ENCODE peak calls at places on chromosomes 2 and 18, in nine cellular contexts. O is PC-9; S is endodermal cell; Y is naive thymus-derived CD4-positive, alpha-beta T cell; A is lung; R is left ventricle myocardium inferior; T is AG04450; H is IMR-90; W is stomach. P is an unnamed sample.

GRCh38 chr18:59885579-59886163 is 14.1 kb upstream of the PMAIP1 start:
- DNase-seq in W (no peak), T (no peak), O (no peak), H (peak; percentile 92), R (no peak), Y (no peak), A (no peak), S (no peak), P (peak; percentile 32)

GRCh38 chr2:163734911-163735691 is 707 bp downstream of the FIGN start:
- DNase-seq in O (no peak), W (no peak), A (no peak), Y (no peak), H (peak; percentile 11), R (no peak), S (peak; percentile 47), T (no peak), P (no peak)

GRCh38 chr18:61854578-61854977 is 38.2 kb downstream of the RNF152 start:
- DNase-seq in T (peak; percentile 33), A (no peak), S (no peak), H (peak; percentile 86), O (no peak), W (no peak), Y (no peak), R (no peak), P (no peak)

GRCh38 chr2:98895221-98895620 is 40.8 kb downstream of the CRACDL start:
- DNase-seq in W (no peak), H (no peak), Y (no peak), R (no peak), S (no peak), A (no peak), O (no peak), T (no peak), P (no peak)

GRCh38 chr2:200702646-200703118 is 109.0 kb upstream of the BZW1 start:
- DNase-seq in A (no peak), Y (no peak), O (no peak), R (no peak), W (no peak), S (no peak), T (no peak), H (no peak), P (no peak)

GRCh38 chr2:151946856-151947523 is 118.8 kb upstream of the ARL5A start:
- DNase-seq in A (peak; percentile 49), W (no peak), O (no peak), Y (no peak), S (peak; percentile 77), H (peak; percentile 1), T (no peak), R (no peak), P (no peak)

GRCh38 chr2:166042356-166042755 is 85.5 kb downstream of the SCN1A start:
- DNase-seq in W (no peak), H (no peak), Y (no peak), O (no peak), R (no peak), S (no peak), A (no peak), T (no peak), P (no peak)

GRCh38 chr2:200301953-200302628 is 4.4 kb upstream of the SPATS2L start:
- DNase-seq in Y (no peak), H (peak; percentile 57), O (no peak), W (no peak), T (no peak), S (no peak), A (no peak), R (no peak), P (no peak)

GRCh38 chr2:20479835-20480234 is 33.0 kb downstream of the RHOB start:
- DNase-seq in R (no peak), T (no peak), W (no peak), Y (no peak), O (no peak), H (no peak), A (no peak), S (peak; percentile 36), P (no peak)

GRCh38 chr2:168244318-168244717 is 3.1 kb downstream of the STK39 start:
- DNase-seq in H (no peak), Y (peak; percentile 59), W (peak; percentile 52), S (no peak), O (no peak), A (no peak), R (peak; percentile 21), T (no peak), P (peak; percentile 41)

GRCh38 chr2:189407161-189407943 is 33.9 kb upstream of the WDR75 start:
- DNase-seq in A (no peak), Y (no peak), H (peak; percentile 87), R (no peak), W (no peak), S (no peak), T (peak; percentile 56), O (no peak), P (no peak)

GRCh38 chr2:20614201-20615045 is 36.5 kb downstream of the HS1BP3 start:
- DNase-seq in A (no peak), W (peak; percentile 69), S (peak; percentile 88), O (peak; percentile 72), H (no peak), R (peak; percentile 32), Y (no peak), T (no peak), P (no peak)

GRCh38 chr2:127101756-127102463 is 5.0 kb downstream of the BIN1 start:
- DNase-seq in Y (no peak), W (no peak), T (no peak), H (no peak), O (no peak), R (no peak), S (no peak), A (no peak), P (no peak)

GRCh38 chr18:50189160-50189559 is 5.8 kb downstream of the MYO5B start:
- DNase-seq in S (no peak), O (no peak), R (no peak), Y (no peak), W (no peak), A (no peak), H (no peak), T (no peak), P (no peak)

GRCh38 chr2:77161009-77161408 is 361.2 kb downstream of the LRRTM4 start:
- DNase-seq in W (no peak), S (no peak), H (peak; percentile 3), A (no peak), O (peak; percentile 15), R (no peak), T (peak; percentile 26), Y (no peak), P (no peak)

GRCh38 chr2:228838819-228839218 is 432.3 kb downstream of the PID1 start:
- DNase-seq in T (no peak), H (no peak), S (no peak), R (no peak), W (no peak), Y (no peak), A (no peak), O (no peak), P (no peak)

GRCh38 chr2:3170792-3171455 is 206.7 kb downstream of the EIPR1 start:
- DNase-seq in T (no peak), Y (no peak), A (no peak), R (no peak), H (no peak), O (no peak), W (no peak), S (no peak), P (no peak)

GRCh38 chr2:3173031-3173430 is 204.6 kb downstream of the EIPR1 start:
- DNase-seq in S (no peak), O (no peak), H (no peak), T (no peak), W (no peak), R (no peak), Y (no peak), A (no peak), P (no peak)

GRCh38 chr2:3174626-3175567 is 202.7 kb downstream of the EIPR1 start:
- DNase-seq in W (no peak), Y (no peak), R (no peak), S (no peak), A (no peak), T (no peak), O (no peak), H (no peak), P (no peak)

GRCh38 chr2:3171564-3172264 is 205.9 kb downstream of the EIPR1 start:
- DNase-seq in W (no peak), T (no peak), Y (no peak), H (no peak), S (no peak), O (no peak), A (no peak), R (no peak), P (no peak)

GRCh38 chr2:3172265-3172935 is 205.2 kb downstream of the EIPR1 start:
- DNase-seq in O (no peak), Y (no peak), W (no peak), R (no peak), T (no peak), H (no peak), A (no peak), S (no peak), P (no peak)
- H3K27ac ChIP-seq in O (no peak overlapping the region), Y (no peak overlapping the region), W (no peak overlapping the region), R (no peak overlapping the region), T (no peak overlapping the region), H (no peak overlapping the region), A (no peak overlapping the region), S (no peak overlapping the region), P (no peak overlapping the region)

DNA sequence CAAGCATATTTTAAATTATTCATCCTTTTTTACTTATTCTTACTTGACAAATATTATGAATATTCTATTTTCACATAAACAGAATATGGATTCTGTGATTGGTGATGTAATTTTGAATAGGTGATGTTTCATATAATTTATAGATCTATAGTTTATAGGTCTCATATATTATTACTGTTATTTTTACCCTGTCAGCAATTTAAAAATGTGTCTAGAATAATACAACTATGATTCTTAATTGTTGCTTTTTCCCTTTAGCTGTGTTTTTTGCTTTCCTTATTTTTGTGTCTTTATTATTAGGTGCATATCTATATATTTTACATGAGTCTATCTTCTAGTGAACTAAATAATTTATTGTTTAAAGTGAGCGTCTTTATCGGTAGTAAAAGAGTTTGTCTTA is 226.7 kb upstream of the FSIP2 start:
- DNase-seq in H (no peak), W (no peak), R (no peak), O (no peak), S (no peak), A (no peak), T (no peak), Y (no peak), P (no peak)
- H3K9me3 ChIP-seq in H (peaks cover 5% of the 10 kb centered on the region), W (peaks cover 83% of the 10 kb centered on the region), R (peaks cover 100% of the 10 kb centered on the region), O (peaks cover 2% of the 10 kb centered on the region), S (peaks cover 44% of the 10 kb centered on the region), A (no peaks in the 10 kb centered on the region), T (peaks cover 6% of the 10 kb centered on the region), Y (peaks cover 6% of the 10 kb centered on the region), P (no peaks in the 10 kb centered on the region)

GRCh38 chr2:197197808-197198409 is 112.7 kb downstream of the ANKRD44 start:
- DNase-seq in H (no peak), T (no peak), Y (peak; percentile 62), R (no peak), O (no peak), A (no peak), S (no peak), W (no peak), P (no peak)
- H3K27ac ChIP-seq in H (no peak overlapping the region), T (no peak overlapping the region), Y (peak overlapping the region; percentile 81), R (no peak overlapping the region), O (no peak overlapping the region), A (peak overlapping the region; percentile 35), S (no peak overlapping the region), W (peak overlapping the region; percentile 65), P (peak overlapping the region; percentile 79)

DNA sequence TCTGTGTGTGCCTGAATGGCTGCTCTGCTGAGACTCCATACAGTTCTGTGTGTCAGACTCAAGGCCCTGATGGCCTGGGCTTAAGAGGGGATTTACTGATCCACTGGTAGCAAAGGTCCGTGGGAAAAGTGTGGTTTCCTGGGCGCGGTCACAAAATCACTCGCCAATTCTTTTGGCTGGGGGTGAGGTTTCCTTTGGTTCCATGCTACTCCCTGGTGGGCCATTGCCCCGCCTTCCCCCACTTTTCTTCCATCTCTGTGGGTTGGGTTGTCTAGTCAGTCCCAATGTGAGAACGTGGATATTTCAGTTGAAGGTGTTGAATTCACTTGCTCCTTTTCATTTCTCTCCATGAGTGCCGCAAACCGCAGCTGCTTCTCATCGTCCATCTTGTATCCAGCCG is 162.7 kb upstream of the NRXN1 start:
- DNase-seq in A (no peak), O (no peak), W (no peak), S (no peak), H (no peak), Y (no peak), R (no peak), T (no peak), P (no peak)
- H3K9me3 ChIP-seq in A (peaks cover 8% of the 10 kb centered on the region), O (no peaks in the 10 kb centered on the region), W (peaks cover 28% of the 10 kb centered on the region), S (no peaks in the 10 kb centered on the region), H (no peaks in the 10 kb centered on the region), Y (peaks cover 7% of the 10 kb centered on the region), R (peaks cover 19% of the 10 kb centered on the region), T (no peaks in the 10 kb centered on the region), P (peaks cover 5% of the 10 kb centered on the region)

P was measured in DND-41.